ENCODE peak calls at places on chromosomes 16 and 17, in seven cellular contexts. D is thoracic aorta, W is choroid plexus epithelial cell, C is bronchial epithelial cell, G is astrocyte of the spinal cord, Q is RWPE1, O is astrocyte of the cerebellum. B is an unnamed sample.

GRCh38 chr16:51900221-51900780 is 646.6 kb downstream of the TOX3 start:
- DNase-seq in D (no peak), W (no peak), C (no peak), G (no peak), Q (no peak), O (no peak), B (no peak)

GRCh38 chr16:31099860-31100638 is 5.5 kb upstream of the VKORC1 start:
- DNase-seq in D (no peak), W (peak), C (peak), G (peak), Q (no peak), O (no peak), B (no peak)

GRCh38 chr17:1486802-1487695 is 5.4 kb downstream of the MYO1C start:
- DNase-seq in D (peak), W (peak), C (peak), G (peak), Q (peak), O (no peak), B (peak)

GRCh38 chr17:33318241-33318640 is 25.1 kb upstream of the ASIC2 start:
- DNase-seq in D (no peak), W (no peak), C (no peak), G (no peak), Q (no peak), O (no peak), B (no peak)

GRCh38 chr16:85402910-85403692 is 210.0 kb upstream of the GSE1 start:
- DNase-seq in D (no peak), W (peak), C (no peak), G (peak), Q (no peak), O (no peak), B (peak)

GRCh38 chr16:55389426-55390073 is 65.5 kb downstream of the IRX6 start:
- DNase-seq in D (no peak), W (no peak), C (peak), G (no peak), Q (no peak), O (no peak), B (no peak)

GRCh38 chr17:48055531-48056245 is 7.5 kb downstream of the NFE2L1 start:
- DNase-seq in D (no peak), W (peak), C (no peak), G (peak), Q (no peak), O (no peak), B (peak)

GRCh38 chr16:70267516-70267915 is 15.8 kb upstream of the EXOSC6 start:
- DNase-seq in D (no peak), W (peak), C (peak), G (peak), Q (no peak), O (no peak), B (no peak)

GRCh38 chr16:54447606-54448440 is 161.2 kb upstream of the IRX3 start:
- DNase-seq in D (no peak), W (peak), C (peak), G (peak), Q (peak), O (peak), B (no peak)

GRCh38 chr17:27461192-27461859 is 5.1 kb downstream of the KSR1 start:
- DNase-seq in D (no peak), W (no peak), C (no peak), G (no peak), Q (no peak), O (no peak), B (no peak)

GRCh38 chr16:79628501-79628975 is 28.0 kb upstream of the MAF start:
- DNase-seq in D (no peak), W (peak), C (peak), G (peak), Q (peak), O (peak), B (no peak)

GRCh38 chr16:74183601-74184365 is 112.8 kb upstream of the PSMD7 start:
- DNase-seq in D (no peak), W (no peak), C (no peak), G (no peak), Q (no peak), O (no peak), B (no peak)

GRCh38 chr16:67530013-67530939 is 1.6 kb downstream of the RIPOR1 start:
- DNase-seq in D (peak), W (peak), C (no peak), G (peak), Q (no peak), O (no peak), B (peak)

GRCh38 chr17:75876938-75877751 is 1.2 kb downstream of the TRIM47 start:
- DNase-seq in D (peak), W (peak), C (peak), G (peak), Q (peak), O (peak), B (no peak)

GRCh38 chr17:19508327-19508867 is 25.3 kb upstream of the SLC47A1 start:
- DNase-seq in D (no peak), W (no peak), C (peak), G (no peak), Q (no peak), O (no peak), B (peak)

GRCh38 chr17:82645516-82645915 is 2.7 kb downstream of the WDR45B start:
- DNase-seq in D (no peak), W (no peak), C (peak), G (no peak), Q (no peak), O (no peak), B (no peak)

GRCh38 chr16:2159052-2159838 is 3.7 kb downstream of the TRAF7 start:
- DNase-seq in D (no peak), W (peak), C (no peak), G (peak), Q (no peak), O (peak), B (no peak)

GRCh38 chr16:56294599-56294998 is 103.3 kb downstream of the GNAO1 start:
- DNase-seq in D (no peak), W (peak), C (peak), G (peak), Q (peak), O (peak), B (no peak)

GRCh38 chr16:22306788-22307187 is 9.6 kb downstream of the POLR3E start:
- DNase-seq in D (no peak), W (no peak), C (no peak), G (no peak), Q (no peak), O (no peak), B (no peak)

GRCh38 chr17:40268141-40268712 is 19.5 kb upstream of the CDC6 start:
- DNase-seq in D (no peak), W (no peak), C (no peak), G (no peak), Q (no peak), O (no peak), B (no peak)

GRCh38 chr17:75769536-75769935 is 4.5 kb upstream of the GALK1 start:
- DNase-seq in D (no peak), W (no peak), C (no peak), G (no peak), Q (no peak), O (no peak), B (no peak)

GRCh38 chr17:3835410-3836229 is 10.4 kb downstream of the NCBP3 start:
- DNase-seq in D (no peak), W (no peak), C (no peak), G (no peak), Q (no peak), O (no peak), B (no peak)

GRCh38 chr17:4204190-4204589 is 59.6 kb downstream of the ANKFY1 start:
- DNase-seq in D (no peak), W (peak), C (no peak), G (no peak), Q (no peak), O (no peak), B (no peak)

GRCh38 chr17:31877911-31878702 is 19.1 kb upstream of the COPRS start:
- DNase-seq in D (no peak), W (peak), C (no peak), G (peak), Q (no peak), O (peak), B (no peak)

GRCh38 chr16:82603784-82604411 is 22.9 kb upstream of the CDH13 start:
- DNase-seq in D (no peak), W (peak), C (peak), G (peak), Q (peak), O (peak), B (no peak)

GRCh38 chr16:66954097-66954659 is 6.9 kb upstream of the CES3 start:
- DNase-seq in D (peak), W (peak), C (peak), G (peak), Q (peak), O (peak), B (peak)

GRCh38 chr17:49964539-49965521 is 4.2 kb upstream of the DLX4 start:
- DNase-seq in D (no peak), W (no peak), C (no peak), G (no peak), Q (no peak), O (no peak), B (no peak)

GRCh38 chr17:66964930-66965800 is 658 bp downstream of the CACNG4 start:
- DNase-seq in D (no peak), W (no peak), C (no peak), G (no peak), Q (peak), O (no peak), B (no peak)

GRCh38 chr16:25256821-25257503 is 683 bp downstream of the ZKSCAN2 start:
- DNase-seq in D (no peak), W (peak), C (peak), G (peak), Q (peak), O (no peak), B (no peak)

GRCh38 chr16:75466760-75467159 is 2.3 kb upstream of the TMEM170A start:
- DNase-seq in D (no peak), W (no peak), C (no peak), G (no peak), Q (no peak), O (no peak), B (no peak)

GRCh38 chr17:73394523-73395450 is 83.0 kb upstream of the CDC42EP4 start:
- DNase-seq in D (no peak), W (no peak), C (no peak), G (no peak), Q (no peak), O (no peak), B (no peak)

DNA sequence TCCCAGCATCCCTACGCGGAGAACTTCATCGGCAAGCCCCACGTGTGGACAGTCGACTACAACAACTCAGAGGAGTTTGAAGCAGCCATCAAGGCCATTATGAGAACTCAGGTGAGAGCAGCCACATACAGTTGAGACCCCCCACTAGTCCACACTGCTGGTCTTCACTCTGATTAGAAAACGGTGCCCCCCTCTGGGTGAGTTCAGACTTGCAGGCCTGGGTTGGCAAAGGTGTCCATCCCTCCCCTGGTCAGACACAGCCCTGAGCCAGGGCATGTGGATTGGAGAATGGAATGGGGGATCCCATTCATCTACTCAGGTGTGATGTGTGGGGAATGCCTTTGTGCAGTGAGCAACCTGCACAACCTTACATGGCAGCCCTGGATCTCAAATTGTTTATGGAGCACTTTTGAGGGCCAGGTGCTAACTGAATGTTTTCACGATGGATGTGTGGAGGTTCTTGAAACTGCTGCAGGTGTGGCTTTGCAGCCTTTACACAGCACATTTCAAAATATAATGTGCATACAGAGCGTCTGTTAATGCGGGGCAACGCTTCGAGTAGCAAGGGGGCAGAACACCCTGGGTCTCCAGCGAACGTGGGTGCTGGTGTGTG is 72.6 kb downstream of the MGAT5B start:
- DNase-seq in D (no peak), W (peak), C (no peak), G (no peak), Q (no peak), O (no peak), B (no peak)
- TF ChIP-seq CTCF in D (no peak), W (peak), C (peak), G (peak), Q (no peak), O (peak), B (no peak)

DNA sequence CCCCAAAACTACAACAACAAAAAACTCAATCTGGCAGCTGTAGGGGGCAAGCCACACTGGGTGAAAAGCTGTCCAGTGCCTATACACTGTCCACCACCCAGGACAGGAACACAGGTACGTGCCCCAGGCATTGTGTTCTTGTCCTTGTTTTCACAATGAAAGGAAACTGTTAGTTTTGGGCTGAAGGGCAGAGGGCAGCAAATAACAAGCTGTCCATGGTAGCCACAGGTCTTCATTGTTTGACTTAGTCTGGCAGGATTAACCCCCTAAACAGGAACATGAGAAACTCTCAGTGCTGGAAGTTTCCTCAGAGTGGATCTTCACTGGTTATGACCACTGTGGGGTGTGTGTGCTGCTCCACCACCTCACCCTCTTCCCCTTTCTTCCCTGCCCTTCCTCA is 224.6 kb upstream of the N4BP1 start:
- DNase-seq in D (no peak), W (no peak), C (no peak), G (no peak), Q (no peak), O (no peak), B (no peak)
- TF ChIP-seq CTCF in D (no peak), W (no peak), C (no peak), G (no peak), Q (no peak), O (no peak), B (no peak)

GRCh38 chr16:57518520-57518919 is 17.9 kb downstream of the CCDC102A start:
- DNase-seq in D (no peak), W (no peak), C (no peak), G (no peak), Q (no peak), O (no peak), B (no peak)
- TF ChIP-seq CTCF in D (no peak), W (no peak), C (no peak), G (no peak), Q (no peak), O (no peak), B (no peak)

DNA sequence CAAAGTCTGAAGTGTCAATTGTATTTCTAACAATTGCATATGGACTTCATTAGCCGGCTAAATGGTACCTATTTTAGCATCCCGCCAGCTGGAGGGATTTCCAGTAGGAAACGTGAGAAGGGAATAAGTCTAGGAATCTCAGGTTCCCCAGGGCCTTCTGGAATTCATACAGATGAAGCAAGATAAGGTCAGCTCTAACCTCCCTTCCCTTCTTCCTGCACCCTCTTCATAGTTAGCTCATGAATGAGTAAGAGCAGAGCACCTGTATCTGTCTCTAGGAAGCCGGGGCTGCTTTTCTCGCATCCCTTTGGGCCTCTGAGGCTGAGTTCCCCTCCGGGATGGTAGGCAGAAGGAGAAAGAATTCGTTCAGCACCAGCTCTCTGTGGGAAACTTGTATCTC is 213.1 kb upstream of the ELAC2 start:
- DNase-seq in D (no peak), W (no peak), C (no peak), G (no peak), Q (no peak), O (no peak), B (no peak)
- TF ChIP-seq CTCF in D (no peak), W (no peak), C (no peak), G (no peak), Q (no peak), O (no peak), B (no peak)

GRCh38 chr16:61936522-61936921 is 99.7 kb downstream of the CDH8 start:
- DNase-seq in D (no peak), W (no peak), C (no peak), G (no peak), Q (no peak), O (no peak), B (no peak)
- TF ChIP-seq CTCF in D (peak), W (peak), C (no peak), G (peak), Q (no peak), O (peak), B (no peak)

GRCh38 chr17:51164911-51165679 is 1.1 kb upstream of the NME2 start:
- DNase-seq in D (no peak), W (no peak), C (no peak), G (no peak), Q (no peak), O (no peak), B (no peak)

GRCh38 chr17:51165680-51166197 is 472 bp upstream of the NME2 start:
- DNase-seq in D (no peak), W (no peak), C (peak), G (no peak), Q (peak), O (no peak), B (no peak)

GRCh38 chr17:51166987-51167931 is 1.0 kb downstream of the NME2 start:
- DNase-seq in D (no peak), W (peak), C (no peak), G (peak), Q (peak), O (no peak), B (peak)

GRCh38 chr17:51169340-51169739 is 3.1 kb downstream of the NME2 start:
- DNase-seq in D (no peak), W (no peak), C (no peak), G (no peak), Q (no peak), O (no peak), B (no peak)

DNA sequence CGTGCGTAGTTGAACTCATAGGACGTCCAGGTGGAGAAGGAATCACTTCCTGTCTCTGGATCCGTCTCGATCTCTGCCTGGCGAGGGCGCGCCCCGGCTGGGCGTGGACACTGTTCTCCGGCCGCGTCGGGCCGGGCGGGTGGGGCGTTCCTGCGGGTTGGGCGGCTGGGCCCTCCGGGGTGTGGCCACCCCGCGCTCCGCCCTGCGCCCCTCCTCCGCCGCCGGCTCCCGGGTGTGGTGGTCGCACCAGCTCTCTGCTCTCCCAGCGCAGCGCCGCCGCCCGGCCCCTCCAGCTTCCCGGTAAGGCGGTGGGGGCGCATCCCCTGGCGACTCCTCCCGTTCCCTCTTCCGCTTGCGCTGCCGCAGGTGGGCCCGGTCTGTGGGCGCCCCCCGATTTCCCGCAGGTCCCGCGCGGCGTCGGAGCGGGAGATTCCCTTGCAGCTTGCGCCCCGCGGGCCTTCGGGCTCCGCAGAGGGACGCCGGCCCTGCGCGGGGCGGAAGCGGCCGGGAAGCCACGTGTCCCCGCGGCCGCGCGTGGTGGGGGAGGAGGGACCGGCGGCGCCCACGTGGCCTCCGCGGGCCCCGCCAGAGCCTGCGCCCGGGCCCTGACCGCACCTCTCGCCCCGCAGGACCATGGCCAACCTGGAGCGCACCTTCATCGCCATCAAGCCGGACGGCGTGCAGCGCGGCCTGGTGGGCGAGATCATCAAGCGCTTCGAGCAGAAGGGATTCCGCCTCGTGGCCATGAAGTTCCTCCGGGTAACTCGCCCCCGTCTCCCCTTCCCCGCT is at the start of gene NME2:
- DNase-seq in D (peak), W (peak), C (peak), G (peak), Q (peak), O (peak), B (peak)
- TF ChIP-seq CTCF in D (no peak), W (no peak), C (no peak), G (no peak), Q (no peak), O (no peak), B (no peak)

DNA sequence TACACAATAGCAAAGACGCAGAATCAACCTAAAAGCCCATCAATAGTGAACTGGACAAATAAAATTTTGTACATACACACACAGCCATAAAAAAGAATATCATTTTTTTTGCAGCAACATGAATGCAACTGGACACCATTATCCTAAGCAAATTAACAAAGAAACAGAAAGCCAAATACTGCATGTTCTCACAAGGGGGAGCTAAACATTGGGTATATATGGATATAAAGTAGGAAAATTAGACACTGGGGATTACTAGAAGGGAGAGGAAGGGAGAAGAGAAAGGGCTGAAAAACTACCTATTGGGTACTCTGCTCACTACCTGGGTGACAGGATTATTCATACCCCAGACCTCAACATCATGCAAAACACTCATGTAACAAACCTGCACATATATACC is 28.2 kb downstream of the ADAMTS18 start:
- DNase-seq in D (no peak), W (peak), C (peak), G (peak), Q (no peak), O (no peak), B (no peak)
- TF ChIP-seq CTCF in D (no peak), W (peak), C (peak), G (peak), Q (no peak), O (no peak), B (no peak)

GRCh38 chr17:10396529-10397163 is 23.8 kb upstream of the MYH13 start:
- DNase-seq in D (no peak), W (no peak), C (no peak), G (no peak), Q (no peak), O (no peak), B (no peak)

GRCh38 chr17:10403589-10403988 is 18.2 kb downstream of the MYH8 start:
- DNase-seq in D (no peak), W (no peak), C (no peak), G (no peak), Q (no peak), O (no peak), B (no peak)

GRCh38 chr17:10394201-10394887 is 21.5 kb upstream of the MYH13 start:
- DNase-seq in D (no peak), W (no peak), C (no peak), G (no peak), Q (no peak), O (no peak), B (no peak)

GRCh38 chr17:10398352-10398751 is 23.4 kb downstream of the MYH8 start:
- DNase-seq in D (no peak), W (no peak), C (no peak), G (no peak), Q (no peak), O (no peak), B (no peak)
- TF ChIP-seq CTCF in D (no peak), W (no peak), C (no peak), G (no peak), Q (no peak), O (no peak), B (no peak)

B was measured in activated B cell treated with CpG ODN at 0.5 μM for 24 hours.